ENCODE peak calls at places on chromosomes 2 and 18, in six cellular contexts. X is ovary, S is tibial nerve, E is H1, Z is A549, D is esophagus muscularis mucosa. O is an unnamed sample.

GRCh38 chr18:42480521-42480920 is 525.5 kb downstream of the PIK3C3 start:
- DNase-seq in Z (no peak), X (no peak), D (peak), S (no peak), E (no peak), O (no peak)

GRCh38 chr2:45119038-45119437 is 109.8 kb upstream of the SIX2 start:
- DNase-seq in D (peak), X (no peak), E (no peak), S (no peak), Z (peak), O (no peak)

GRCh38 chr2:236008006-236008405 is 160.2 kb downstream of the GBX2 start:
- DNase-seq in S (no peak), Z (no peak), X (no peak), E (no peak), D (no peak), O (no peak)

GRCh38 chr2:18299423-18300212 is 260.8 kb downstream of the RDH14 start:
- DNase-seq in E (peak), S (no peak), X (no peak), Z (peak), D (no peak), O (no peak)

GRCh38 chr2:234378440-234378839 is 118.4 kb downstream of the ARL4C start:
- DNase-seq in D (no peak), S (no peak), X (no peak), Z (no peak), E (no peak), O (no peak)

GRCh38 chr18:42048150-42048549 is 93.1 kb downstream of the PIK3C3 start:
- DNase-seq in Z (peak), D (no peak), S (no peak), X (no peak), E (no peak), O (no peak)

GRCh38 chr2:237179161-237179560 is 93.5 kb downstream of the COPS8 start:
- DNase-seq in E (no peak), X (no peak), S (no peak), D (no peak), Z (no peak), O (no peak)

GRCh38 chr18:50706199-50706598 is 113.6 kb downstream of the MRO start:
- DNase-seq in D (no peak), Z (no peak), X (no peak), E (no peak), S (no peak), O (peak)

GRCh38 chr2:224870341-224870740 is 154.2 kb upstream of the CCDC195 start:
- DNase-seq in S (no peak), D (no peak), E (no peak), X (no peak), Z (no peak), O (no peak)

GRCh38 chr2:226380679-226381078 is 418.9 kb downstream of the IRS1 start:
- DNase-seq in E (no peak), Z (no peak), D (no peak), S (no peak), X (no peak), O (no peak)

GRCh38 chr2:237723023-237723422 is 75.6 kb upstream of the RBM44 start:
- DNase-seq in S (no peak), Z (no peak), E (no peak), X (no peak), D (no peak), O (no peak)

GRCh38 chr18:10101293-10101701 is 187.5 kb downstream of the VAPA start:
- DNase-seq in E (peak), Z (no peak), X (peak), S (no peak), D (no peak), O (no peak)

GRCh38 chr2:2703792-2704191 is 372.7 kb upstream of the MYT1L start:
- DNase-seq in D (no peak), E (no peak), Z (no peak), S (no peak), X (no peak), O (no peak)

GRCh38 chr2:37201766-37202165 is 5.5 kb downstream of the CEBPZOS start:
- DNase-seq in Z (no peak), E (no peak), X (no peak), S (no peak), D (no peak), O (no peak)

GRCh38 chr18:9348079-9348671 is 13.6 kb downstream of the TWSG1 start:
- DNase-seq in S (no peak), X (no peak), Z (no peak), D (no peak), E (no peak), O (no peak)

GRCh38 chr18:79788096-79789085 is 9.3 kb upstream of the KCNG2 start:
- DNase-seq in E (no peak), Z (no peak), X (no peak), S (no peak), D (no peak), O (peak)

GRCh38 chr2:178327516-178327915 is 123.5 kb downstream of the PRKRA start:
- DNase-seq in D (no peak), Z (no peak), S (no peak), E (no peak), X (no peak), O (no peak)

GRCh38 chr2:95260028-95261023 is 13.9 kb upstream of the PROM2 start:
- DNase-seq in X (no peak), E (no peak), D (peak), Z (no peak), S (no peak), O (no peak)

GRCh38 chr2:188170356-188170755 is 121.3 kb upstream of the GULP1 start:
- DNase-seq in Z (no peak), S (no peak), E (no peak), X (no peak), D (no peak), O (no peak)

GRCh38 chr2:186874713-186875112 is 25.7 kb upstream of the ZSWIM2 start:
- DNase-seq in D (no peak), X (no peak), S (no peak), E (no peak), Z (no peak), O (no peak)

GRCh38 chr18:36634573-36635216 is 194.1 kb downstream of the TPGS2 start:
- DNase-seq in S (no peak), D (no peak), Z (no peak), E (no peak), X (no peak), O (no peak)

GRCh38 chr2:11144724-11145079 is 10.6 kb upstream of the SLC66A3 start:
- DNase-seq in S (no peak), E (no peak), Z (no peak), D (no peak), X (no peak), O (no peak)

GRCh38 chr2:182148344-182148743 is 162.7 kb downstream of the PPP1R1C start:
- DNase-seq in Z (no peak), D (no peak), X (no peak), E (no peak), S (no peak), O (no peak)

GRCh38 chr2:62423883-62424458 is 82.0 kb downstream of the TMEM17 start:
- DNase-seq in S (no peak), X (no peak), E (no peak), Z (no peak), D (peak), O (no peak)

GRCh38 chr18:75341267-75341666 is 86.2 kb downstream of the SMIM21 start:
- DNase-seq in X (no peak), D (peak), S (no peak), E (no peak), Z (no peak), O (no peak)

GRCh38 chr2:80293026-80293425 is 11.5 kb downstream of the LRRTM1 start:
- DNase-seq in E (no peak), X (no peak), Z (no peak), S (no peak), D (no peak), O (no peak)

GRCh38 chr2:84461310-84461709 is 2.2 kb upstream of the SUCLG1 start:
- DNase-seq in X (no peak), Z (no peak), E (no peak), D (no peak), S (no peak), O (no peak)
- TF ChIP-seq EP300 in X (no peak), Z (no peak), E (no peak), D (no peak), S (no peak), O (no peak)

GRCh38 chr2:161209902-161210301 is 49.7 kb downstream of the TANK start:
- DNase-seq in E (no peak), X (no peak), S (no peak), Z (no peak), D (no peak), O (no peak)
- TF ChIP-seq EP300 in E (no peak), X (no peak), S (no peak), Z (no peak), D (no peak), O (no peak)

DNA sequence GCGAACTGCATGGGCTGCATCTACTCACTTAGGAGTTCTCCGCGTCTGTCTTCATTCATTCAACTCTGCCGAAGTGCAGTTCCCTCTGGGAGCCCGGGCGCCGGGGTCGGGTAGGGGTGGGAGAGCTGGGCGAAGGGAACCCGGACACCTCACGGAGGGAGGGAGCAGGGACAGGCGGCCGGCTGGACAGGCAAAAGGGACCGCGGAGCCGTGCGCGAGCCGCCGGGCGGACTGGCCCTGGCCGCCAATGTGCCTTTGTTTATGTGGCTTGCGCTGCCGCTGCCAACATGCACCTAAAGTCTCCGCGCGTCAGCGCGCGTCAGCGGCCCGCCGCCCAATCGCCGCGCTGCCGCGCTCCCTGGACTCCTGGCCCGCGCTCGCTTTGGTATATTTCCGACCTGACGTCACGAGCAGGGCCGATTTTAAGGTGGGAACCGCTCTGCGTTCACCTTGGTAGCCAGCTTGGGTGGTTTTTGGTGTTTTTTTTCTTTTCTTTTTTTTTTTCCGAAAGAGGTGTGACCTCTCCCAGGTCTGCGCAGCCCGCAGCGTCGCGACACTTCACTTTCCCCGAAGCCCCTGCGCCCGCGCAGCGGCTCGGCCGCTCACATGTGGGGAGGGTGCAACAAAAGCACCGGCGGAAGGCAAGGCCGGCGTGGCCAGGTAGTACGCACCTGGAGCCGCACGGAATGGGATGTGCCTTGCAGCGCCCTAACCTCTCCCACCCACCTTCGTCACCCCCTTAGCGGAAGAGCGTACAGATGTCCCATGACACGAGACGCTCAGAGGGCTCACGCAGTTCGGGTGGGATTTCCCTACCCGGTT is at the start of gene NR4A2:
- DNase-seq in Z (peak), S (peak), D (no peak), X (peak), E (no peak), O (peak)
- TF ChIP-seq EP300 in Z (no peak), S (no peak), D (no peak), X (peak), E (no peak), O (peak)

DNA sequence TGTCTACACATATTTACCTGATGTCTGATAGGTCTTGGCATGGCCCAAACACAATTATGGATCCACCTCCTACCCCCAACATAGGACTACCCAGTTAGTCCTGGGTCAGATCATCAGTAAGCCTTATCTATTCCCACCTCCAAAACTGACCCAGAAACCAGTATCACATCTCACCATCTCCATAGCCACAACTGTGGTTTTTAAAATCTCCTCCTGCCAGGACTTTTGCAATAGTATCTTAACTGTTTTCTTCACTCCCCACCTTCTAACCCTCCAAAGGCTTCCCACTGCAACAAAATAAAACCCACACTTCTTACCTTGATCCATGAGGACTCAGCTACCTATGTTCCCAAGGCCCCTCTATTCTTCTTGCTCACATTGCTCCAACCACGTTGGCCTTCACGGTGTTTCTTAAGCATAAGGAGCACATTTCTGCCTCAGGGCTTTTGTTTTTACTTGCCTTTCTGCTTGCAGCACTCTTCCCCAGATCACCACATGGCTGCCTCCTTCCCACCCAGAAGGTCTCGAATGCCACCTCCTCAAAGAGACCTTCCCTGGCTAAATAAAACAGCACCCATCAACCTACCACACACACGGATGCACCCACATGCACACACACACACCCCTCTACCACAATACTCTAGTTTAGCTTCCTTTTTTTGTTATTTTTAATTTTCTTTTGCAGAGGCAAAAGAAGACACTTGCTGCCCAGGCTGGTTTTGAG is 125.9 kb upstream of the SLC1A4 start:
- DNase-seq in D (no peak), S (no peak), Z (no peak), X (no peak), E (no peak), O (no peak)
- TF ChIP-seq EP300 in D (no peak), S (no peak), Z (no peak), X (no peak), E (no peak), O (no peak)

GRCh38 chr2:190578158-190579057 is 43.9 kb upstream of the NEMP2 start:
- DNase-seq in E (no peak), X (no peak), S (no peak), D (no peak), Z (peak), O (no peak)
- TF ChIP-seq EP300 in E (no peak), X (no peak), S (no peak), D (no peak), Z (peak), O (no peak)

O was measured in sigmoid colon.